ENCODE peak calls at places on chromosomes 3 and 15, in six cellular contexts. M is endothelial cell of umbilical vein, K is A549, G is HepG2, D is GM12878, W is K562. A is an unnamed sample.
A peak's percentile ranks its signal among the peaks of the same experiment; 100 is the strongest.

GRCh38 chr3:128318275-128318920 is 148.3 kb downstream of the DNAJB8 start:
- DNase-seq in D (no peak), W (no peak), M (no peak), K (no peak), G (no peak), A (no peak)

GRCh38 chr15:90774731-90775521 is 57.8 kb downstream of the BLM start:
- DNase-seq in K (peak; percentile 40), W (no peak), G (no peak), M (peak; percentile 26), D (no peak), A (no peak)

GRCh38 chr15:94893091-94893490 is 661.7 kb downstream of the MCTP2 start:
- DNase-seq in D (no peak), W (no peak), G (no peak), K (no peak), M (no peak), A (no peak)

GRCh38 chr3:193743702-193744047 is 150.7 kb downstream of the OPA1 start:
- DNase-seq in G (no peak), K (peak; percentile 19), D (no peak), W (no peak), M (no peak), A (peak; percentile 38)

GRCh38 chr3:10164546-10165393 is at the start of gene IRAK2:
- DNase-seq in D (no peak), M (peak; percentile 66), K (peak; percentile 67), G (peak; percentile 35), W (peak; percentile 87), A (peak; percentile 63)

GRCh38 chr15:42427429-42428223 is 63.3 kb downstream of the ZNF106 start:
- DNase-seq in M (no peak), K (no peak), W (no peak), G (no peak), D (no peak), A (no peak)

GRCh38 chr3:30199096-30199734 is 407.2 kb upstream of the TGFBR2 start:
- DNase-seq in D (no peak), W (peak; percentile 70), K (peak; percentile 58), M (peak; percentile 78), G (peak; percentile 49), A (peak; percentile 74)

GRCh38 chr15:61175024-61175423 is 54.1 kb downstream of the RORA start:
- DNase-seq in D (no peak), K (no peak), W (no peak), G (no peak), M (peak; percentile 9), A (no peak)

GRCh38 chr3:172323894-172324590 is 124.2 kb downstream of the GHSR start:
- DNase-seq in G (no peak), K (peak; percentile 21), W (no peak), D (no peak), M (no peak), A (no peak)

GRCh38 chr3:176430244-176430893 is 766.9 kb downstream of the TBL1XR1 start:
- DNase-seq in K (peak; percentile 29), M (peak; percentile 40), D (no peak), W (peak; percentile 11), G (peak; percentile 8), A (peak; percentile 44)

GRCh38 chr3:141431411-141432378 is 55.1 kb upstream of the RASA2 start:
- DNase-seq in G (peak; percentile 95), M (no peak), W (peak; percentile 47), K (no peak), D (no peak), A (no peak)

GRCh38 chr3:135860761-135861160 is 104.8 kb upstream of the PPP2R3A start:
- DNase-seq in K (no peak), W (no peak), M (no peak), D (no peak), G (no peak), A (no peak)

GRCh38 chr3:129343643-129344360 is 65.1 kb downstream of the HMCES start:
- DNase-seq in G (no peak), K (peak; percentile 38), W (peak; percentile 60), M (no peak), D (no peak), A (peak; percentile 25)
- H3K4me3 ChIP-seq in G (peak overlapping the region; percentile 15), K (peak overlapping the region; percentile 47), W (peak overlapping the region; percentile 23), M (no peak overlapping the region), D (no peak overlapping the region), A (no peak overlapping the region)

GRCh38 chr3:127145266-127145665 is 47.7 kb upstream of the PRR23E start:
- DNase-seq in D (no peak), G (no peak), K (no peak), W (no peak), M (no peak), A (no peak)

GRCh38 chr3:127144631-127145030 is 48.3 kb upstream of the PRR23E start:
- DNase-seq in M (no peak), K (no peak), W (no peak), D (no peak), G (no peak), A (no peak)

GRCh38 chr3:127141921-127142730 is 50.8 kb upstream of the PRR23E start:
- DNase-seq in G (peak; percentile 46), W (no peak), M (no peak), D (no peak), K (peak; percentile 22), A (no peak)

GRCh38 chr3:127140501-127141460 is 52.1 kb upstream of the PRR23E start:
- DNase-seq in W (no peak), M (no peak), G (no peak), D (no peak), K (no peak), A (no peak)

DNA sequence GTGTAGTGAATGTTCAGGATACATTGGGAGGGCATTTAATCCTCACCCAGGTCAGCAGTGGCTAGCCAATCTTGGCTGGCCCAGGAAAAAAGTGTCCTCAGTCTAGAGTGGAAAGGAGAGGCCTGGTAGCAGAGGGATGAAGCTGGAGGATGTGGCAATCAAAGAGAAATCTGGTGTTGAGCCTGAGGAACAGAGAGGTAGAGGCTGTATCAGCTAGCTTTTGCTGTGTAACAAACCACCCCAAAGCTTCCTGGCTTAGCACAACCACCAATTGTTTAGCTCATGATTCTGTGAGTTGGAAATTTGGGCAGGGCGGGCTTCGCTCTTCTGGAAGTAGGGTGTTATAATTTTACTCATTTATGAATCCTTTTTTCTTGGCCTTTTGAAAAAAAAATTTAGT is 49.8 kb upstream of the PRR23E start:
- DNase-seq in G (no peak), D (no peak), W (no peak), K (no peak), M (no peak), A (no peak)
- TF ChIP-seq MYC in G (no peak), D (no peak), W (no peak), K (no peak), M (no peak), A (no peak)

GRCh38 chr15:95994418-95994817 is 336.1 kb upstream of the NR2F2 start:
- DNase-seq in M (no peak), K (no peak), W (no peak), D (no peak), G (no peak), A (no peak)
- TF ChIP-seq MAX in M (no peak), K (no peak), W (no peak), D (no peak), G (no peak), A (no peak)

GRCh38 chr15:40826123-40827075 is 2.1 kb downstream of the PPP1R14D start:
- DNase-seq in G (peak; percentile 43), D (no peak), K (no peak), M (peak; percentile 34), W (peak; percentile 66), A (no peak)
- H3K4me3 ChIP-seq in G (no peak overlapping the region), D (no peak overlapping the region), K (no peak overlapping the region), M (no peak overlapping the region), W (no peak overlapping the region), A (no peak overlapping the region)

A was measured in NB4.